ENCODE peak calls at places on chromosomes 4 and X, in four cellular contexts. A, M, S and G are unnamed samples.

GRCh38 chr4:654526-654845 is 19.6 kb downstream of the ATP5ME start:
- DNase-seq in S (no peak), M (no peak), A (no peak), G (no peak)

GRCh38 chr4:43456383-43456782 is 563.9 kb downstream of the GRXCR1 start:
- DNase-seq in S (no peak), A (no peak), M (no peak), G (no peak)

GRCh38 chrX:46447384-46447783 is 97.8 kb downstream of the ZNF674 start:
- DNase-seq in A (peak), S (no peak), M (no peak), G (no peak)

GRCh38 chr4:18518098-18518497 is 496.5 kb upstream of the LCORL start:
- DNase-seq in A (no peak), S (no peak), M (no peak), G (no peak)

GRCh38 chr4:70863099-70863790 is 23.6 kb upstream of the GRSF1 start:
- DNase-seq in A (no peak), M (no peak), S (peak), G (no peak)

GRCh38 chr4:19285146-19285545 is 966.6 kb upstream of the SLIT2 start:
- DNase-seq in A (no peak), S (no peak), M (no peak), G (no peak)

GRCh38 chrX:119669424-119670037 is 23.4 kb downstream of the SEPTIN6 start:
- DNase-seq in A (peak), M (no peak), S (no peak), G (no peak)

GRCh38 chrX:48475295-48475694 is 704 bp upstream of the FTSJ1 start:
- DNase-seq in S (no peak), A (peak), M (no peak), G (no peak)

GRCh38 chrX:134374294-134374693 is 85.7 kb upstream of the HPRT1 start:
- DNase-seq in M (no peak), S (no peak), A (no peak), G (no peak)

GRCh38 chr4:69760455-69760854 is at the start of gene SULT1B1:
- DNase-seq in A (no peak), M (no peak), S (no peak), G (no peak)

GRCh38 chr4:86940920-86941460 is 6.2 kb downstream of the AFF1 start:
- DNase-seq in A (no peak), M (no peak), S (no peak), G (no peak)

GRCh38 chr4:2793578-2793919 is 664 bp downstream of the SH3BP2 start:
- DNase-seq in S (no peak), A (no peak), M (peak), G (peak)

GRCh38 chr4:121696140-121696640 is 590 bp downstream of the ANXA5 start:
- DNase-seq in A (peak), M (peak), S (no peak), G (no peak)

GRCh38 chr4:141921293-141921692 is 284.9 kb downstream of the IL15 start:
- DNase-seq in S (no peak), A (no peak), M (no peak), G (no peak)

GRCh38 chrX:154542723-154543424 is 3.8 kb downstream of the G6PD start:
- DNase-seq in A (peak), S (no peak), M (no peak), G (no peak)

GRCh38 chr4:177546745-177547144 is 104.5 kb upstream of the AGA start:
- DNase-seq in A (no peak), S (no peak), M (no peak), G (no peak)

GRCh38 chr4:111991797-111992196 is 153.5 kb upstream of the FAM241A start:
- DNase-seq in S (peak), M (no peak), A (no peak), G (peak)

GRCh38 chr4:48450740-48451139 is 32.4 kb upstream of the SLC10A4 start:
- DNase-seq in S (no peak), A (no peak), M (no peak), G (no peak)

GRCh38 chr4:38062894-38063168 is 102.6 kb downstream of the PTTG2 start:
- DNase-seq in S (no peak), A (no peak), M (no peak), G (no peak)

GRCh38 chr4:142683503-142683902 is 162.6 kb downstream of the INPP4B start:
- DNase-seq in M (no peak), A (no peak), S (no peak), G (no peak)

GRCh38 chr4:38699112-38699511 is 35.1 kb downstream of the KLF3 start:
- DNase-seq in A (no peak), S (no peak), M (no peak), G (no peak)

GRCh38 chr4:97013309-97014106 is 1129.8 kb downstream of the STPG2 start:
- DNase-seq in M (no peak), A (no peak), S (no peak), G (no peak)

GRCh38 chr4:26342328-26343040 is 21.7 kb downstream of the RBPJ start:
- DNase-seq in S (no peak), A (peak), M (peak), G (peak)

GRCh38 chr4:8267077-8267476 is 2.5 kb upstream of the HTRA3 start:
- DNase-seq in M (peak), S (no peak), A (peak), G (peak)

GRCh38 chr4:58776627-58777026 is 1666.4 kb upstream of the IGFBP7 start:
- DNase-seq in M (no peak), A (no peak), S (no peak), G (no peak)

GRCh38 chrX:131264053-131264452 is 25.1 kb downstream of the IGSF1 start:
- DNase-seq in M (no peak), S (no peak), A (no peak), G (no peak)

GRCh38 chr4:141759796-141760425 is 123.5 kb downstream of the IL15 start:
- DNase-seq in M (no peak), A (no peak), S (no peak), G (no peak)

GRCh38 chr4:101806914-101807313 is 16.4 kb downstream of the BANK1 start:
- DNase-seq in M (no peak), S (peak), A (no peak), G (no peak)

GRCh38 chr4:37594095-37594494 is 92.1 kb downstream of the RELL1 start:
- DNase-seq in A (no peak), M (no peak), S (no peak), G (no peak)

GRCh38 chr4:122606364-122607043 is 14.4 kb downstream of the IL21 start:
- DNase-seq in M (no peak), A (no peak), S (no peak), G (no peak)

GRCh38 chr4:108766058-108766457 is 3.2 kb upstream of the ETNPPL start:
- DNase-seq in M (no peak), S (no peak), A (peak), G (no peak)

GRCh38 chr4:154024097-154024496 is 235.2 kb upstream of the SFRP2 start:
- DNase-seq in M (no peak), S (no peak), A (no peak), G (no peak)

GRCh38 chr4:48669086-48669485 is 111.0 kb downstream of the FRYL start:
- DNase-seq in S (no peak), A (no peak), M (no peak), G (no peak)

GRCh38 chr4:16496501-16496900 is 270.2 kb upstream of the TAPT1 start:
- DNase-seq in A (no peak), S (no peak), M (no peak), G (no peak)

GRCh38 chrX:119399772-119400101 is 601 bp downstream of the SLC25A43 start:
- DNase-seq in S (no peak), A (no peak), M (no peak), G (no peak)

GRCh38 chr4:7659429-7660175 is 224.9 kb upstream of the PSAPL1 start:
- DNase-seq in A (no peak), S (no peak), M (no peak), G (no peak)

GRCh38 chr4:180281726-180282125 is 1961.5 kb upstream of the TENM3 start:
- DNase-seq in A (no peak), S (no peak), M (no peak), G (no peak)

GRCh38 chrX:111823068-111823467 is 52.9 kb upstream of the TRPC5OS start:
- DNase-seq in M (peak), S (no peak), A (no peak), G (no peak)

GRCh38 chr4:62410371-62411003 is 1210.4 kb downstream of the ADGRL3 start:
- DNase-seq in S (no peak), M (no peak), A (no peak), G (no peak)

GRCh38 chr4:140095694-140096482 is 58.1 kb downstream of the MAML3 start:
- DNase-seq in A (no peak), M (no peak), S (no peak), G (peak)

GRCh38 chrX:7515681-7516413 is 327.1 kb upstream of the VCX start:
- DNase-seq in S (no peak), A (no peak), M (no peak), G (no peak)
- TF ChIP-seq ZNF274 in S (no peak), A (no peak), M (no peak), G (no peak)

DNA sequence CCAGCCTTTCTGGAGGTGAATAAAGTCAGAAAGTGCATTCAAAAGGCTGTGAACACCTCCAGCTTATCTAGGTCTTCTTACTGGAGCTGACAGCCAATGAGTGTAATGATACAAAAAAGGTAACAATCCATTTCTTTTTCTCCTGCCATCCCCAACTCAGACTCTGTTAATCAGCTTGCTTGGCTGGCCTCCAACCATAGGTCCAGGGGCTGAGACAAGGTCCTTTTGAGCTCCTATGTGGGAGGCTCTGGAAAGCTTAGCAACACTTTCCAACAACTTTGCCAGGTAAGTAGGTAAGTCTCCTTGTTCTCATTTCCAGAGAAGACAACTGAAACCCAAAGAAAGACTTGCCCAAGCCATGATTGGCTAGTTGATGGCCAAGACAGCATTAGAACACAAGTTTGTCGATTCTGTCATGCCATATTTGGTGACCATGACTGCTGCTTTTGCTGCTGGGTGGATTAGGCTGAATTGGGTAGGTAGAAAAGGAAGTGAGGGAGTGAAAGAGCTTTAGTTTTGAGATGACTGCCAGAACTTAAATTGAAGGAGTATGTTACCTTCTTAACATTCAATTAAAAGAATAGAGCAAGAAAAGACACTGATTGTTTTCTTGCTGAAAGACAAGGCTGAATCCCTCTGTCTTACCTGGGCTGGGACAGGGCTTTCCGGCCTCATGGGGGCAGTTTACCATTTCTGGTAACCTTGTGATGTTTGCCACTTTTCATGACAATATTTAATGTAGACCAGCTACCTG is 22.8 kb downstream of the VSIG4 start:
- DNase-seq in S (no peak), M (no peak), A (no peak), G (no peak)
- H3K27ac ChIP-seq in S (peak), M (peak), A (no peak), G (no peak)

DNA sequence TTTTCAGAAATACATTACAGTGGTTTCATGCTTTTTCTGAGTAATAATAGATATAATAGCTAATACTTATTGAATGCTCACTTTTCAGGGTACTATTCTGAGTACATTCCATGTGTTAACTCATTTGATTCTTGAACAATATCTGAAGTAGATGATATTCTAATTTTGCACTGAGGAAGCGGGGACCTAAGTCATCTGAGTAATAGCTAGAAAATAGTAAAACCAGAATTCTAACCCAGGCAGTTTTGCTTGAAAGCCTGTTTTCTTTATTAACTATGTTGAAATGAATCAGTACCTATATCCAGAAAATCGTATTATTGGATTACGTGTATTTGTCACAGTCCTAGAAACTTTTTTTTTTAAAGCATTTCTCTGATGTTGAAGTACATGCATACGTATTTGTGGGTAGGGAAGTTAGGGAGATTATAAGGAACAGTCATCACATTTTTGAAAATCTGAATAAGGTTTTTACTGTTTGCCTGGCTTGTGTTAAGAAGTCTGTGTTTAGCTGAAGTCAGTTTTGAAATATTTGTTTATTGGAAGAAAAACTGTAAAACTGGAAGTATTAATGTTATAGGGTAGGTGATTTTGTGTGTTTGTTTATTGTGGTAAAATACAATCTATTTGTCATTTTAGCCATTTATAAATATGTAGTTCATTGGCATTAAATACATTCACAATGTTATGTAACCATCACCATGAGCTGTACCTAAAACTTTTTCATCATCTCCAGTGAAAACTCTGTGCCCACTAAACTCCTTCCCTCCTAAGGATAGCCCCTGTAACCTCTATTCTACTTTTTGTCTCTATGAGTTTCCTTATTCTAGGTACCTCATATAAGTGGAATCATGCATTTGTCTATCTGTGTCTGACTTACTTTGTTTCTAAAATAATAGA is 55.3 kb downstream of the FIP1L1 start:
- DNase-seq in M (no peak), A (no peak), S (no peak), G (no peak)
- TF ChIP-seq ZNF274 in M (no peak), A (no peak), S (no peak), G (no peak)

GRCh38 chrX:40083120-40083978 is 14.4 kb downstream of the BCOR start:
- DNase-seq in A (no peak), S (no peak), M (peak), G (no peak)
- H3K27ac ChIP-seq in A (peak), S (no peak), M (peak), G (no peak)